ENCODE peak calls at places on chromosome 13, in nine cellular contexts. C, J, R, Q, K, P, X, E and T are unnamed samples.

GRCh38 chr13:28659611-28659970 is 661 bp downstream of the POMP start:
- DNase-seq in J (no peak), K (no peak), E (no peak), C (no peak), P (peak; percentile 60), Q (no peak), X (no peak), R (no peak), T (no peak)

GRCh38 chr13:101875717-101876393 is 423.4 kb downstream of the ITGBL1 start:
- DNase-seq in Q (no peak), R (no peak), X (no peak), E (no peak), J (no peak), C (peak; percentile 7), P (peak; percentile 8), K (no peak), T (no peak)

GRCh38 chr13:74574964-74575728 is 440.9 kb upstream of the KLF12 start:
- DNase-seq in E (no peak), C (no peak), Q (no peak), P (no peak), R (no peak), K (peak; percentile 7), J (no peak), X (no peak), T (no peak)

GRCh38 chr13:27923794-27924528 is 4.2 kb downstream of the PDX1 start:
- DNase-seq in P (no peak), C (no peak), X (peak; percentile 22), R (no peak), Q (no peak), E (no peak), K (peak; percentile 63), J (peak; percentile 7), T (no peak)

GRCh38 chr13:80086304-80086721 is 254.6 kb downstream of the SPRY2 start:
- DNase-seq in J (no peak), C (peak; percentile 23), E (no peak), Q (no peak), X (no peak), R (no peak), K (no peak), P (no peak), T (no peak)

GRCh38 chr13:86757236-86757978 is 913.8 kb upstream of the SLITRK5 start:
- DNase-seq in X (no peak), P (no peak), E (no peak), J (no peak), K (peak; percentile 1), C (no peak), Q (no peak), R (no peak), T (no peak)

GRCh38 chr13:36163809-36164308 is 32.7 kb upstream of the DCLK1 start:
- DNase-seq in J (no peak), R (no peak), P (peak; percentile 70), K (no peak), C (peak; percentile 76), X (no peak), E (no peak), Q (no peak), T (no peak)

GRCh38 chr13:27658569-27658968 is 36.9 kb downstream of the POLR1D start:
- DNase-seq in C (no peak), P (peak; percentile 45), X (no peak), K (no peak), R (no peak), E (no peak), J (no peak), Q (no peak), T (no peak)

GRCh38 chr13:33172400-33172799 is 113.2 kb downstream of the STARD13 start:
- DNase-seq in R (no peak), Q (no peak), E (no peak), P (no peak), X (no peak), C (no peak), J (no peak), K (no peak), T (no peak)

GRCh38 chr13:83355042-83355441 is 527.2 kb downstream of the SLITRK1 start:
- DNase-seq in R (no peak), J (no peak), X (no peak), P (no peak), K (no peak), C (no peak), E (no peak), Q (no peak), T (no peak)

GRCh38 chr13:35631666-35632065 is 155.2 kb upstream of the MAB21L1 start:
- DNase-seq in Q (no peak), C (no peak), R (no peak), X (no peak), J (no peak), K (no peak), P (no peak), E (no peak), T (no peak)

GRCh38 chr13:19117913-19118739 is 63.5 kb downstream of the TUBA3C start:
- DNase-seq in R (no peak), P (no peak), K (no peak), E (no peak), J (no peak), Q (no peak), X (no peak), C (no peak), T (no peak)

GRCh38 chr13:45292176-45292575 is 48.8 kb downstream of the TPT1 start:
- DNase-seq in X (no peak), E (no peak), P (no peak), R (no peak), J (no peak), Q (no peak), K (no peak), C (peak; percentile 78), T (peak; percentile 70)

GRCh38 chr13:106919638-106920037 is 351.7 kb upstream of the ARGLU1 start:
- DNase-seq in X (no peak), C (no peak), J (no peak), P (no peak), K (no peak), R (no peak), Q (peak; percentile 79), E (no peak), T (no peak)